ENCODE peak calls at places on chromosomes 6 and 20, in ten cellular contexts. E is ovary; P is NCI-H2029; B is mucosa of descending colon; N is activated CD4-positive, alpha-beta T cell treated with anti-CD3 and anti-CD28 coated beads, Interleukin-2, amount 10 ng/mL, durations not matched to agents 7 days and 5 days; Z is AML-193; Y is cardiac muscle cell; M is heart left ventricle; A is stimulated activated CD8-positive, alpha-beta memory T cell treated with anti-CD3 and anti-CD28 coated beads, Interleukin-15, amount 100 ng/mL, for 24 hours; H is omental fat pad. C is an unnamed sample.

GRCh38 chr6:139135578-139136545 is 982 bp downstream of the HECA start:
- DNase-seq in E (peak), P (no peak), B (peak), N (peak), Z (peak), Y (peak), M (peak), A (no peak), H (peak), C (no peak)

GRCh38 chr6:53840027-53840426 is 45.2 kb downstream of the LRRC1 start:
- DNase-seq in E (no peak), P (no peak), B (no peak), N (no peak), Z (no peak), Y (no peak), M (no peak), A (no peak), H (no peak), C (no peak)

GRCh38 chr20:2507875-2508630 is 662 bp downstream of the ZNF343 start:
- DNase-seq in E (no peak), P (no peak), B (peak), N (no peak), Z (no peak), Y (peak), M (peak), A (no peak), H (no peak), C (no peak)

GRCh38 chr6:161233986-161234620 is 39.8 kb downstream of the AGPAT4 start:
- DNase-seq in E (peak), P (no peak), B (peak), N (no peak), Z (no peak), Y (peak), M (peak), A (no peak), H (peak), C (peak)

GRCh38 chr6:137903933-137904821 is 37.1 kb downstream of the TNFAIP3 start:
- DNase-seq in E (no peak), P (no peak), B (no peak), N (peak), Z (peak), Y (peak), M (no peak), A (no peak), H (no peak), C (no peak)

GRCh38 chr20:34573541-34573940 is 15.0 kb downstream of the MAP1LC3A start:
- DNase-seq in E (peak), P (no peak), B (no peak), N (no peak), Z (no peak), Y (no peak), M (no peak), A (no peak), H (no peak), C (no peak)

GRCh38 chr6:36703982-36704381 is 6.4 kb downstream of the RAB44 start:
- DNase-seq in E (no peak), P (no peak), B (no peak), N (no peak), Z (no peak), Y (no peak), M (no peak), A (no peak), H (no peak), C (no peak)

GRCh38 chr6:14286634-14287428 is 169.3 kb downstream of the CD83 start:
- DNase-seq in E (no peak), P (no peak), B (no peak), N (no peak), Z (no peak), Y (no peak), M (no peak), A (no peak), H (no peak), C (no peak)

GRCh38 chr20:49230575-49231211 is 11.5 kb downstream of the DDX27 start:
- DNase-seq in E (no peak), P (no peak), B (peak), N (no peak), Z (peak), Y (peak), M (peak), A (no peak), H (no peak), C (no peak)

GRCh38 chr6:7052441-7052936 is 55.3 kb upstream of the RREB1 start:
- DNase-seq in E (peak), P (peak), B (peak), N (no peak), Z (no peak), Y (peak), M (peak), A (no peak), H (peak), C (no peak)

GRCh38 chr6:14743465-14744211 is 502.2 kb upstream of the JARID2 start:
- DNase-seq in E (no peak), P (no peak), B (no peak), N (peak), Z (peak), Y (peak), M (peak), A (peak), H (peak), C (peak)

C was measured in AG04450.